ENCODE peak calls at places on chromosomes 2 and 18, in nine cellular contexts. One of them, this sample, is unnamed.

GRCh38 chr2:85288244-85288725 is 39.5 kb downstream of the TGOLN2 start:
- DNase-seq in tibial nerve: no peak
- DNase-seq in heart left ventricle: no peak
- DNase-seq in fibroblast of mammary gland: no peak
- DNase-seq in AG04449: peak
- DNase-seq in fibroblast of pulmonary artery: peak
- DNase-seq in A673: no peak
- DNase-seq in neural progenitor cell: peak
- DNase-seq in WTC11: no peak
- DNase-seq in this sample: no peak

GRCh38 chr2:31282634-31283033 is 48.7 kb downstream of the EHD3 start:
- DNase-seq in A673: no peak
- DNase-seq in WTC11: no peak
- DNase-seq in fibroblast of mammary gland: no peak
- DNase-seq in fibroblast of pulmonary artery: peak
- DNase-seq in neural progenitor cell: no peak
- DNase-seq in heart left ventricle: no peak
- DNase-seq in tibial nerve: no peak
- DNase-seq in AG04449: no peak
- DNase-seq in this sample: no peak

GRCh38 chr2:209578394-209579006 is 154.7 kb downstream of the MAP2 start:
- DNase-seq in heart left ventricle: no peak
- DNase-seq in tibial nerve: no peak
- DNase-seq in WTC11: no peak
- DNase-seq in A673: no peak
- DNase-seq in AG04449: no peak
- DNase-seq in neural progenitor cell: no peak
- DNase-seq in fibroblast of mammary gland: no peak
- DNase-seq in fibroblast of pulmonary artery: no peak
- DNase-seq in this sample: no peak

GRCh38 chr2:38598991-38599295 is 3.8 kb downstream of the HNRNPLL start:
- DNase-seq in neural progenitor cell: no peak
- DNase-seq in WTC11: no peak
- DNase-seq in A673: peak
- DNase-seq in fibroblast of pulmonary artery: peak
- DNase-seq in fibroblast of mammary gland: peak
- DNase-seq in tibial nerve: no peak
- DNase-seq in heart left ventricle: no peak
- DNase-seq in AG04449: no peak
- DNase-seq in this sample: no peak

GRCh38 chr18:6414723-6415362 is at the start of gene L3MBTL4:
- DNase-seq in tibial nerve: no peak
- DNase-seq in AG04449: no peak
- DNase-seq in fibroblast of mammary gland: no peak
- DNase-seq in heart left ventricle: peak
- DNase-seq in WTC11: peak
- DNase-seq in fibroblast of pulmonary artery: no peak
- DNase-seq in A673: no peak
- DNase-seq in neural progenitor cell: peak
- DNase-seq in this sample: peak

GRCh38 chr18:54946149-54946581 is 13.1 kb downstream of the CCDC68 start:
- DNase-seq in WTC11: no peak
- DNase-seq in AG04449: no peak
- DNase-seq in fibroblast of mammary gland: no peak
- DNase-seq in heart left ventricle: peak
- DNase-seq in A673: peak
- DNase-seq in neural progenitor cell: no peak
- DNase-seq in tibial nerve: no peak
- DNase-seq in fibroblast of pulmonary artery: peak
- DNase-seq in this sample: no peak

GRCh38 chr2:193154076-193154475 is 959.3 kb upstream of the TMEFF2 start:
- DNase-seq in fibroblast of mammary gland: no peak
- DNase-seq in A673: no peak
- DNase-seq in neural progenitor cell: no peak
- DNase-seq in heart left ventricle: no peak
- DNase-seq in WTC11: no peak
- DNase-seq in fibroblast of pulmonary artery: no peak
- DNase-seq in AG04449: no peak
- DNase-seq in tibial nerve: no peak
- DNase-seq in this sample: no peak

GRCh38 chr2:150441226-150441625 is 46.2 kb downstream of the RND3 start:
- DNase-seq in neural progenitor cell: no peak
- DNase-seq in tibial nerve: no peak
- DNase-seq in heart left ventricle: no peak
- DNase-seq in fibroblast of pulmonary artery: no peak
- DNase-seq in WTC11: no peak
- DNase-seq in fibroblast of mammary gland: no peak
- DNase-seq in A673: no peak
- DNase-seq in AG04449: no peak
- DNase-seq in this sample: no peak

GRCh38 chr2:157246212-157247067 is 11.1 kb upstream of the GALNT5 start:
- DNase-seq in fibroblast of mammary gland: peak
- DNase-seq in neural progenitor cell: peak
- DNase-seq in fibroblast of pulmonary artery: peak
- DNase-seq in AG04449: peak
- DNase-seq in A673: peak
- DNase-seq in heart left ventricle: no peak
- DNase-seq in tibial nerve: no peak
- DNase-seq in WTC11: peak
- DNase-seq in this sample: no peak

GRCh38 chr2:208092093-208092832 is 32.1 kb downstream of the CRYGD start:
- DNase-seq in fibroblast of pulmonary artery: no peak
- DNase-seq in fibroblast of mammary gland: no peak
- DNase-seq in AG04449: no peak
- DNase-seq in heart left ventricle: no peak
- DNase-seq in WTC11: no peak
- DNase-seq in neural progenitor cell: no peak
- DNase-seq in A673: no peak
- DNase-seq in tibial nerve: no peak
- DNase-seq in this sample: no peak

GRCh38 chr18:78171954-78172353 is 807.7 kb upstream of the SALL3 start:
- DNase-seq in heart left ventricle: no peak
- DNase-seq in AG04449: no peak
- DNase-seq in A673: no peak
- DNase-seq in neural progenitor cell: no peak
- DNase-seq in fibroblast of mammary gland: no peak
- DNase-seq in WTC11: no peak
- DNase-seq in fibroblast of pulmonary artery: no peak
- DNase-seq in tibial nerve: no peak
- DNase-seq in this sample: no peak

GRCh38 chr2:5959836-5960820 is 267.9 kb downstream of the SOX11 start:
- DNase-seq in neural progenitor cell: no peak
- DNase-seq in fibroblast of pulmonary artery: no peak
- DNase-seq in AG04449: no peak
- DNase-seq in A673: peak
- DNase-seq in tibial nerve: no peak
- DNase-seq in heart left ventricle: no peak
- DNase-seq in fibroblast of mammary gland: no peak
- DNase-seq in WTC11: no peak
- DNase-seq in this sample: no peak

GRCh38 chr18:1012775-1013174 is 108.1 kb downstream of the ADCYAP1 start:
- DNase-seq in AG04449: no peak
- DNase-seq in tibial nerve: no peak
- DNase-seq in neural progenitor cell: no peak
- DNase-seq in fibroblast of mammary gland: no peak
- DNase-seq in WTC11: no peak
- DNase-seq in heart left ventricle: no peak
- DNase-seq in A673: no peak
- DNase-seq in fibroblast of pulmonary artery: no peak
- DNase-seq in this sample: no peak

GRCh38 chr2:238505119-238505891 is 78.6 kb downstream of the ASB1 start:
- DNase-seq in AG04449: no peak
- DNase-seq in A673: no peak
- DNase-seq in WTC11: no peak
- DNase-seq in heart left ventricle: no peak
- DNase-seq in tibial nerve: no peak
- DNase-seq in fibroblast of pulmonary artery: peak
- DNase-seq in fibroblast of mammary gland: peak
- DNase-seq in neural progenitor cell: no peak
- DNase-seq in this sample: no peak

GRCh38 chr2:138949517-138949916 is 169.3 kb upstream of the NXPH2 start:
- DNase-seq in fibroblast of pulmonary artery: no peak
- DNase-seq in A673: peak
- DNase-seq in tibial nerve: no peak
- DNase-seq in fibroblast of mammary gland: no peak
- DNase-seq in WTC11: no peak
- DNase-seq in AG04449: no peak
- DNase-seq in neural progenitor cell: no peak
- DNase-seq in heart left ventricle: no peak
- DNase-seq in this sample: no peak

GRCh38 chr2:237427807-237428506 is 14.0 kb upstream of the COL6A3 start:
- DNase-seq in neural progenitor cell: no peak
- DNase-seq in heart left ventricle: no peak
- DNase-seq in WTC11: no peak
- DNase-seq in fibroblast of mammary gland: no peak
- DNase-seq in fibroblast of pulmonary artery: no peak
- DNase-seq in A673: no peak
- DNase-seq in tibial nerve: no peak
- DNase-seq in AG04449: no peak
- DNase-seq in this sample: no peak

GRCh38 chr18:9647496-9648323 is 33.4 kb upstream of the PPP4R1 start:
- DNase-seq in AG04449: no peak
- DNase-seq in tibial nerve: no peak
- DNase-seq in WTC11: no peak
- DNase-seq in fibroblast of pulmonary artery: peak
- DNase-seq in A673: no peak
- DNase-seq in neural progenitor cell: no peak
- DNase-seq in fibroblast of mammary gland: no peak
- DNase-seq in heart left ventricle: no peak
- DNase-seq in this sample: no peak

GRCh38 chr2:235494716-235495372 is 1.0 kb downstream of the AGAP1 start:
- DNase-seq in A673: peak
- DNase-seq in fibroblast of mammary gland: peak
- DNase-seq in heart left ventricle: peak
- DNase-seq in tibial nerve: no peak
- DNase-seq in neural progenitor cell: peak
- DNase-seq in AG04449: no peak
- DNase-seq in fibroblast of pulmonary artery: peak
- DNase-seq in WTC11: no peak
- DNase-seq in this sample: peak
- TF ChIP-seq CTCF in A673: no peak
- TF ChIP-seq CTCF in fibroblast of mammary gland: no peak
- TF ChIP-seq CTCF in heart left ventricle: no peak
- TF ChIP-seq CTCF in tibial nerve: no peak
- TF ChIP-seq CTCF in neural progenitor cell: peak
- TF ChIP-seq CTCF in AG04449: peak
- TF ChIP-seq CTCF in fibroblast of pulmonary artery: no peak
- TF ChIP-seq CTCF in WTC11: no peak
- TF ChIP-seq CTCF in this sample: no peak

DNA sequence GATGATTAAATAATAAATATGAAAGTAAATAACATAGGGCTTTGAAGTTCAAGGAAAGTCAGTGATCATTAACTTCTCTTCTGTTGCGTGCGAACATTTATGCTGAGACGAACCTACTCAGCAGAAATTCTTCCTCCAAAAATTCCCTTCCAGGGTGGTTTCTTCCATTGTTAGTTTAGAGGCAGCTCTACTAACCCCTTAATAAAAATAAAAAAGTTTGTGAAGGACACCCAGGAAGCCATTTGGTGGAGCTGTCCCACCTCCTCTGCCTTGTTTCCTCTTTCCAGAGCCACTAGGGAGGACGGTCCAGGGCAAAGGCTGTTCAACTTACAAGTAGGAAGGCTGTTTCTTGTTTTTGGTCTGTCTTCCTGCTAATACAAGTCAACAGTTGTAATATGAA is 2.1 kb upstream of the SMAD2 start:
- DNase-seq in heart left ventricle: no peak
- DNase-seq in fibroblast of mammary gland: no peak
- DNase-seq in fibroblast of pulmonary artery: no peak
- DNase-seq in tibial nerve: no peak
- DNase-seq in neural progenitor cell: peak
- DNase-seq in A673: no peak
- DNase-seq in WTC11: no peak
- DNase-seq in AG04449: no peak
- DNase-seq in this sample: no peak
- TF ChIP-seq CTCF in heart left ventricle: no peak
- TF ChIP-seq CTCF in fibroblast of mammary gland: no peak
- TF ChIP-seq CTCF in fibroblast of pulmonary artery: no peak
- TF ChIP-seq CTCF in tibial nerve: no peak
- TF ChIP-seq CTCF in neural progenitor cell: peak
- TF ChIP-seq CTCF in A673: no peak
- TF ChIP-seq CTCF in WTC11: no peak
- TF ChIP-seq CTCF in AG04449: no peak
- TF ChIP-seq CTCF in this sample: no peak

GRCh38 chr2:185633621-185634020 is 105.0 kb upstream of the FSIP2 start:
- DNase-seq in WTC11: no peak
- DNase-seq in fibroblast of mammary gland: no peak
- DNase-seq in tibial nerve: no peak
- DNase-seq in heart left ventricle: no peak
- DNase-seq in AG04449: no peak
- DNase-seq in fibroblast of pulmonary artery: no peak
- DNase-seq in neural progenitor cell: peak
- DNase-seq in A673: no peak
- DNase-seq in this sample: no peak

GRCh38 chr2:185625604-185626003 is 113.0 kb upstream of the FSIP2 start:
- DNase-seq in neural progenitor cell: no peak
- DNase-seq in WTC11: no peak
- DNase-seq in fibroblast of pulmonary artery: no peak
- DNase-seq in A673: no peak
- DNase-seq in heart left ventricle: no peak
- DNase-seq in AG04449: no peak
- DNase-seq in tibial nerve: no peak
- DNase-seq in fibroblast of mammary gland: no peak
- DNase-seq in this sample: no peak

DNA sequence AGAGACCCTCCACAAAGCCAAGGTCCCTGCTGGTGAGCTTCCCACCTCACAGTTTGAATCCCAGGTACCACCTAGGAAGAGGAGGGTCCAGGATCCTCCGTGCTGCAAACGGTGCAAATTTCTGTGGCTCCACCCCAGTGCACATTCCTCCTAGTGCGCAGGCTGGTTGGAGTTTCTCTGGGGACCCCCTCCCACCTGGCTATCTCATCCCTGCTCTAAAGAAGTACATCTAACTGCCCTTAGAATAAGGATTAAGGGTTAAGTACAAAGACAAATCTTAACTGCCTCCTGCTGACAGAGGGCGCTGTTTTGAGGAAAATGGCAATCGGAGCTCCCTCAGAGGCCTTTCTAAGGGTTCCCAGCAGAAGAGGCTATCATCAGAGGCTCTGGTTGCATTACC is 109.6 kb upstream of the FSIP2 start:
- DNase-seq in heart left ventricle: no peak
- DNase-seq in fibroblast of pulmonary artery: no peak
- DNase-seq in fibroblast of mammary gland: peak
- DNase-seq in WTC11: peak
- DNase-seq in A673: peak
- DNase-seq in tibial nerve: no peak
- DNase-seq in neural progenitor cell: peak
- DNase-seq in AG04449: no peak
- DNase-seq in this sample: peak
- TF ChIP-seq CTCF in heart left ventricle: no peak
- TF ChIP-seq CTCF in fibroblast of pulmonary artery: no peak
- TF ChIP-seq CTCF in fibroblast of mammary gland: no peak
- TF ChIP-seq CTCF in WTC11: peak
- TF ChIP-seq CTCF in A673: peak
- TF ChIP-seq CTCF in tibial nerve: no peak
- TF ChIP-seq CTCF in neural progenitor cell: peak
- TF ChIP-seq CTCF in AG04449: no peak
- TF ChIP-seq CTCF in this sample: peak

DNA sequence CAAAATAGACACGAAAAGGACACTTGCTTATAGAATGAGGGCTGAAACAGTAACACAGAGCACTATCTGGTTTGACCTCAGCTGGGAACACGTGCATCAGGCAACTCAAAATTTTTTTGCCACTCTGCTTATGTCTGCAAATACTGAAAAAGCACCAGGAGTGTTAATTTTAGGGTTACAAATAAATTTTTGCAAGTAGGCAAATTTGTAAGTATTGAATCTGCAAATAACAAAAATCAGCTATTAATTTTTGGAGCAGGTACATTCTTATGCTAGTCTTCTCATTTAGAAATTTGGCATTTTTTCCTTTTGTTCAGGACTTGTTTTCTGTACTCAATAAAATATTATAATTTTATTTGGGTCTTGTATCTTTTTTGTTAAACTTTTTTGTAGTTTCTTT is 29.7 kb downstream of the DYTN start:
- DNase-seq in neural progenitor cell: no peak
- DNase-seq in fibroblast of pulmonary artery: no peak
- DNase-seq in tibial nerve: no peak
- DNase-seq in A673: no peak
- DNase-seq in WTC11: no peak
- DNase-seq in fibroblast of mammary gland: no peak
- DNase-seq in heart left ventricle: no peak
- DNase-seq in AG04449: no peak
- DNase-seq in this sample: no peak
- TF ChIP-seq CTCF in neural progenitor cell: no peak
- TF ChIP-seq CTCF in fibroblast of pulmonary artery: no peak
- TF ChIP-seq CTCF in tibial nerve: no peak
- TF ChIP-seq CTCF in A673: no peak
- TF ChIP-seq CTCF in WTC11: no peak
- TF ChIP-seq CTCF in fibroblast of mammary gland: no peak
- TF ChIP-seq CTCF in heart left ventricle: no peak
- TF ChIP-seq CTCF in AG04449: no peak
- TF ChIP-seq CTCF in this sample: no peak

This sample was measured in nephron progenitor cell.